ENCODE peak calls at places on chromosomes 11 and 22, in ten cellular contexts. W is fibroblast of lung, K is mammary epithelial cell, L is endothelial cell of umbilical vein, E is GM12878, S is neuronal stem cell, O is adipocyte, Q is neural progenitor cell, D is IMR-90, B is GM23248. A is an unnamed sample. For H3K4me1, the result is how much of the 10 kb centered on the place peaks cover.

GRCh38 chr11:16604784-16605439 is 133.5 kb upstream of the C11orf58 start:
- DNase-seq in B (peak), S (peak), O (peak), E (no peak), W (peak), K (peak), D (peak), L (peak), Q (peak), A (peak)

GRCh38 chr11:15901046-15901445 is 455.3 kb downstream of the SOX6 start:
- DNase-seq in S (no peak), O (no peak), D (no peak), L (no peak), E (no peak), Q (peak), W (no peak), K (no peak), B (no peak), A (no peak)

GRCh38 chr11:99327527-99327926 is 306.8 kb downstream of the CNTN5 start:
- DNase-seq in B (no peak), L (no peak), O (no peak), Q (no peak), E (no peak), S (no peak), D (peak), W (no peak), K (no peak), A (no peak)

GRCh38 chr11:8369592-8370205 is 106.0 kb upstream of the LMO1 start:
- DNase-seq in S (no peak), W (no peak), D (no peak), K (no peak), E (no peak), L (no peak), B (no peak), Q (no peak), O (no peak), A (no peak)

GRCh38 chr11:34508514-34508913 is 5.1 kb downstream of the ELF5 start:
- DNase-seq in O (no peak), D (peak), W (no peak), L (no peak), K (no peak), Q (no peak), B (no peak), S (no peak), E (no peak), A (no peak)

GRCh38 chr11:112162761-112163669 is 879 bp downstream of the IL18 start:
- DNase-seq in O (peak), Q (no peak), E (no peak), K (peak), B (peak), L (no peak), S (no peak), D (peak), W (peak), A (no peak)

GRCh38 chr11:46659908-46660307 is 40.5 kb downstream of the ARHGAP1 start:
- DNase-seq in L (no peak), Q (no peak), D (peak), O (peak), K (no peak), S (no peak), W (peak), E (no peak), B (peak), A (no peak)

GRCh38 chr11:133302056-133302455 is 230.2 kb downstream of the OPCML start:
- DNase-seq in O (no peak), Q (no peak), K (no peak), E (no peak), L (no peak), W (no peak), B (no peak), D (no peak), S (no peak), A (no peak)

GRCh38 chr11:8370812-8371515 is 107.3 kb upstream of the LMO1 start:
- DNase-seq in K (no peak), L (no peak), B (no peak), S (no peak), Q (no peak), W (no peak), E (no peak), O (no peak), D (no peak), A (no peak)

GRCh38 chr11:76524461-76524860 is 79.6 kb downstream of the EMSY start:
- DNase-seq in K (peak), B (no peak), O (no peak), Q (no peak), D (peak), E (no peak), W (peak), L (no peak), S (no peak), A (no peak)

GRCh38 chr11:9494316-9494715 is 33.5 kb downstream of the ZNF143 start:
- DNase-seq in S (no peak), L (no peak), D (no peak), Q (no peak), K (no peak), W (no peak), B (no peak), O (no peak), E (no peak), A (no peak)

GRCh38 chr11:10752486-10752885 is 1.4 kb downstream of the CTR9 start:
- DNase-seq in W (no peak), Q (no peak), E (no peak), L (no peak), S (no peak), B (no peak), D (no peak), K (no peak), O (no peak), A (no peak)

GRCh38 chr11:130834886-130835285 is 81.4 kb downstream of the SNX19 start:
- DNase-seq in W (no peak), E (no peak), L (no peak), O (peak), Q (no peak), D (no peak), K (no peak), B (no peak), S (no peak), A (no peak)

GRCh38 chr11:5992150-5992549 is 5.4 kb upstream of the OR52L1 start:
- DNase-seq in D (no peak), W (no peak), O (no peak), S (no peak), K (no peak), E (no peak), Q (no peak), B (peak), L (no peak), A (no peak)

GRCh38 chr11:106399075-106399500 is 321.6 kb downstream of the AASDHPPT start:
- DNase-seq in S (no peak), K (peak), B (peak), E (no peak), D (peak), O (peak), Q (peak), W (peak), L (no peak), A (peak)

GRCh38 chr11:77073328-77074001 is 6.7 kb downstream of the CAPN5 start:
- DNase-seq in W (peak), D (peak), Q (no peak), L (peak), B (peak), E (no peak), O (peak), K (peak), S (no peak), A (peak)

GRCh38 chr11:61082161-61082870 is 20.0 kb upstream of the CD5 start:
- DNase-seq in D (no peak), K (no peak), Q (no peak), S (no peak), L (no peak), B (no peak), E (no peak), O (no peak), W (no peak), A (no peak)

GRCh38 chr22:45997775-45998637 is 21.0 kb upstream of the WNT7B start:
- DNase-seq in E (no peak), O (no peak), D (no peak), K (no peak), W (no peak), L (no peak), S (no peak), Q (no peak), B (peak), A (peak)

GRCh38 chr11:5242933-5243844 is 6.5 kb downstream of the HBG1 start:
- DNase-seq in O (peak), Q (no peak), W (peak), S (no peak), K (no peak), E (no peak), L (no peak), D (peak), B (peak), A (no peak)

GRCh38 chr11:43942651-43943356 is 367 bp downstream of the C11orf96 start:
- DNase-seq in Q (peak), W (peak), O (peak), E (no peak), K (no peak), D (peak), B (peak), S (no peak), L (peak), A (no peak)

GRCh38 chr11:23090659-23091058 is 230.4 kb upstream of the CCDC179 start:
- DNase-seq in K (no peak), S (no peak), B (no peak), Q (no peak), L (no peak), D (no peak), W (no peak), E (no peak), O (no peak), A (no peak)

GRCh38 chr22:38737302-38738060 is 18.3 kb downstream of the SUN2 start:
- DNase-seq in L (no peak), B (peak), W (no peak), Q (no peak), S (no peak), E (no peak), K (peak), D (peak), O (no peak), A (peak)
- H3K4me1 ChIP-seq in L (under half), B (under half), W (under half), Q (under half), S (under half), E (under half), K (under half), D (under half), O (under half), A (under half)

GRCh38 chr11:63767415-63768231 is 952 bp downstream of the ZFTA start:
- DNase-seq in B (peak), Q (peak), D (peak), L (peak), W (peak), S (peak), E (no peak), O (peak), K (peak), A (peak)

GRCh38 chr11:63768232-63769043 is at the start of gene ZFTA:
- DNase-seq in B (peak), K (peak), D (peak), O (peak), W (peak), Q (peak), S (peak), E (no peak), L (peak), A (peak)

GRCh38 chr11:63769719-63770443 is 1.3 kb upstream of the ZFTA start:
- DNase-seq in E (no peak), Q (peak), O (peak), W (no peak), D (no peak), B (peak), L (peak), K (no peak), S (peak), A (no peak)

GRCh38 chr11:63770763-63771162 is 2.2 kb upstream of the ZFTA start:
- DNase-seq in D (no peak), B (peak), L (no peak), O (peak), E (no peak), K (no peak), W (no peak), S (no peak), Q (peak), A (no peak)

DNA sequence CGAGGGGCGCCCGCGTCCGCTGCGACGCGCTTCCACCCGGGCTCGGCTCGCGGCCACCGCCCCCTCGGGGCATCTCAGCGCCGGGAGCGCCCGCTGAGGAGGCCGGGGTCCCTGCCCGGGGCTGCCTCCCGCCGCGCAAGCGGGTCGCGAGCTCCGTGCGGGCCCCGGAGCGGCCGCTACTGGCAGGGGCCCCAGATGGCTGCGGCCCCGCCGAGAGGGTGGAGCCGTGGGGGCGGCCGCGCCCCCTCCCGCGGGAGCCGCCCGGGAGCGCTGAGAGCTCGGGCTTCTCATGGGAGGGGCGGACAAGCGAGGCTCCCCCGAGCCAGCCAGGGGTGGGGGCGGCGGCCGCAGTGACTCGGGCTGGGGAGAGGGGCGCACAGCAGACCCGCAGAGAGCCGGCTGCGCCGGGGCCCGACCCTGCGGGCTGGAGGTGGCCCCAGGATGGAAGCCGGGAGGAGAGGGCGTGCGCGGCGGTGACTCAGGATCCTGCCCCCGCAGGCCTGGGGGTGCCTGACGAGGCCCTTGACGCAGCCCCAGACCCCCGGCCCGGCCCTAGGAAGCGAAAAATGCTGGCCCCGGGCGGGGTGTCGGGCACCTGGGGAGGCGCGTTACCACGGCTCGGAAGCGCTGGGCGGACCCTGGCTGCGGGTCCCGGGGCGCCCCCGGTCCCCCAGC is 606 bp upstream of the ZFTA start:
- DNase-seq in O (peak), D (no peak), Q (peak), K (no peak), L (peak), S (peak), B (peak), W (peak), E (no peak), A (peak)
- H3K4me3 ChIP-seq in O (peak), D (peak), Q (peak), K (peak), L (peak), S (peak), B (peak), W (peak), E (peak), A (peak)

DNA sequence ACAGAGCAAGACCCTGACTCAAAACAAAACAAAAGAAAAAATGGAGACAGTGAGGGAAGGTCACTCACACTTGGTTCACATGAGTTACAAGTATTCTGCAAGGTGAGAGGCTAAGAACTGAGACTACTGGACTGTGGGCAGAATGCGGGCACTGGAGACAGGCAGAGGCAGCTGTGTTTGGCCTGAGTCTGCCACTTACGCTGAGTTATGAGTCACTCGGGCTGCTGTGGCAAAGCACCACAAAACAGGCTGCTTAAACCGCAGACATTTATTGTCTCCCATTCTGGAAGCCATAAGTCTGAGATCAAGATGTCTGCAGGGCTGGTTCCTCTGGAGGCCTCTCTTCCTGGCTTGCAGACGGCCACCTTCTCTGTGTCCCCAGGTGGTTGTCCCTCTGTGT is 122.8 kb downstream of the SHANK2 start:
- DNase-seq in B (peak), W (peak), K (peak), O (no peak), E (no peak), Q (no peak), L (no peak), S (no peak), D (no peak), A (peak)
- H3K9ac ChIP-seq in B (no peak), W (no peak), K (no peak), O (no peak), E (no peak), Q (no peak), L (no peak), S (no peak), D (no peak), A (no peak)

GRCh38 chr22:19714320-19715252 is at the start of gene SEPTIN5:
- DNase-seq in O (peak), Q (peak), K (no peak), L (no peak), W (no peak), S (no peak), E (no peak), B (peak), D (no peak), A (no peak)
- H3K4me1 ChIP-seq in O (under half), Q (under half), K (under half), L (under half), W (under half), S (under half), E (under half), B (under half), D (under half), A (under half)

GRCh38 chr22:24952837-24953293 is 349 bp downstream of the KIAA1671 start:
- DNase-seq in O (peak), K (peak), L (peak), W (peak), S (peak), B (peak), Q (peak), E (no peak), D (peak), A (peak)
- H3K4me3 ChIP-seq in O (peak), K (peak), L (peak), W (peak), S (peak), B (peak), Q (peak), E (peak), D (peak), A (peak)

DNA sequence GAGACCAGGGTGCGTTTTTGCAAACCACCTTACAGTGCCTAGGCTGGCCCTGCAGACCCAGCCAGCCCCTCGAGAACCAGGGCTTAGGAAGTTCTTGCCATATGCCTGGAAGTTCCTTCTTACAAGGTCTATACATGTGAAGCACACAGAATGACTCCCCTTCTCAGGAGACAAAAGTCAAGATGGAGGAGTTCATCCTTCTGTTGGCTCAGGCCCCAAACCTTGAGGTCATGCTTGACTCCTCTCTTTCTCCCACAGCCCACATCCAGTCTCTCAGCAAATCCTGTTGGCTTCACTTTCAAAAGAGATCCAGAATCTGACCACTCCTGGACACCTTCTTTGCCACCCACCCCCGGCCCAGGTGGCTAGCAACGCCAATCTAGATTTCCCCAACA is 1.7 kb upstream of the CD248 start:
- DNase-seq in O (no peak), L (no peak), K (no peak), W (peak), S (no peak), E (no peak), B (peak), D (no peak), Q (no peak), A (no peak)
- H3K9ac ChIP-seq in O (peak), L (no peak), K (no peak), W (no peak), S (no peak), E (peak), B (peak), D (peak), Q (no peak), A (no peak)

GRCh38 chr11:83424376-83425136 is 138.4 kb upstream of the CCDC90B start:
- DNase-seq in E (no peak), L (no peak), S (no peak), O (no peak), B (no peak), Q (no peak), K (no peak), D (no peak), W (no peak), A (no peak)

GRCh38 chr11:83425137-83425466 is 138.9 kb upstream of the CCDC90B start:
- DNase-seq in K (no peak), D (no peak), L (no peak), O (no peak), W (no peak), S (no peak), B (no peak), E (no peak), Q (no peak), A (no peak)

DNA sequence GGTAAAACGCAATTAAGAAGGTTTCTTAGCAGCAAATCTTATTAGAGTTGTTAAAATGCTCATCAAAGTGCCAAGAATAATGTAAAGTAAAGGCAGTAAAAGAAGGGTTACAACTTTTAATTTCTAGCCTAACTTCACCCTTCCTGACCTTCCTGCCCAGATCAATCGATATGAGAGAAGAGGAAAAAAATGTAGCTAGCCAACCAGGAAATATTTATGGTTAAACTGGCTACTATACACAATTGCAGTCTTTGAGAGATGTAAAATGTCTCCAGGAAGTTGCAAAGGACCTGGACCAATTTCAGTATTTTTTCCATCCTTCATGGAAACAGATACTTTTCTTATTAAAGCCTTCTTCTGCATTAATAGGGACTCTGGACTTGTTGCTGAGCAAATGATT is 141.8 kb upstream of the CCDC90B start:
- DNase-seq in B (no peak), O (no peak), L (no peak), K (no peak), D (no peak), W (no peak), E (no peak), S (no peak), Q (no peak), A (no peak)
- H3K4me1 ChIP-seq in B (under half), O (under half), L (under half), K (under half), D (under half), W (under half), E (under half), S (under half), Q (under half), A (under half)

DNA sequence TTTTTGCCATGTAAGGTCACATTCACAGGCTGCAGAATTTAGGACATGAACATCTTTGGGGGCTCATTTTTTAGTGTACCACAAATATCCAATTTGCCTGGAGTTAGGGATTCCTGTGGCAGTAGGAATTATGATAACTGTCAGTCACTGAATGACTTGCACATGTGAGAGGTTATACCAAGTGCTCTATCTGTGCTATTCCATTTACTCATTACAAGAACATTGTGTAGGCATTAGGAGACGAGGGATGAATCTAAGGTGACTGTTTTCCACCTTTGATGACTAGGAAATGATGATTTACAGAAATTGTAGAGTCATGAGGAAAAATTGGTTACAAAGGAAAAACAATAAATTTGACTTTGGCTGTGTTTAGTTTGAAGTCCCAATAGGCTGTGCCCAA is 79.2 kb downstream of the LIF start:
- DNase-seq in E (no peak), D (no peak), S (no peak), K (no peak), L (no peak), Q (no peak), B (no peak), W (no peak), O (no peak), A (no peak)
- H3K4me3 ChIP-seq in E (no peak), D (no peak), S (no peak), K (no peak), L (no peak), Q (no peak), B (no peak), W (no peak), O (no peak), A (no peak)

GRCh38 chr11:13279487-13279834 is 1.9 kb downstream of the BMAL1 start:
- DNase-seq in D (no peak), S (no peak), B (no peak), L (no peak), K (no peak), Q (no peak), W (no peak), E (no peak), O (no peak), A (no peak)

GRCh38 chr11:13276454-13276851 is 1.1 kb upstream of the BMAL1 start:
- DNase-seq in O (no peak), Q (no peak), S (no peak), D (no peak), B (no peak), L (no peak), E (no peak), K (no peak), W (no peak), A (no peak)

GRCh38 chr11:13277719-13278619 is at the start of gene BMAL1:
- DNase-seq in O (peak), E (no peak), K (no peak), Q (peak), S (no peak), L (no peak), B (peak), W (peak), D (no peak), A (peak)

GRCh38 chr11:13278620-13279486 is 1.3 kb downstream of the BMAL1 start:
- DNase-seq in D (no peak), O (no peak), B (peak), E (no peak), Q (peak), K (no peak), S (no peak), L (peak), W (no peak), A (peak)

GRCh38 chr11:13276852-13277718 is 505 bp upstream of the BMAL1 start:
- DNase-seq in K (peak), D (peak), S (peak), O (peak), E (peak), L (peak), B (peak), W (peak), Q (peak), A (peak)
- H3K9ac ChIP-seq in K (peak), D (peak), S (no peak), O (peak), E (peak), L (peak), B (peak), W (peak), Q (no peak), A (peak)

A was measured in kidney.